ENCODE peak calls at places on chromosomes 11 and 22, in seven cellular contexts. One of them, this sample, is unnamed.

GRCh38 chr11:11476499-11476898 is 123.4 kb upstream of the CSNK2A3 start:
- DNase-seq in fibroblast of gingiva: no peak
- DNase-seq in T-helper 2 cell: no peak
- DNase-seq in KBM-7: no peak
- DNase-seq in stimulated activated CD4-positive, alpha-beta T cell treated with anti-CD3 and anti-CD28 coated beads, Interleukin-1b, Interleukin-23, amount 100 ng/mL, for 1 hour: no peak
- DNase-seq in NCI-H1105: no peak
- DNase-seq in skeletal muscle cell: no peak
- DNase-seq in this sample: no peak

GRCh38 chr11:72781313-72782080 is 12.3 kb downstream of the STARD10 start:
- DNase-seq in fibroblast of gingiva: no peak
- DNase-seq in T-helper 2 cell: peak; percentile 49
- DNase-seq in KBM-7: no peak
- DNase-seq in stimulated activated CD4-positive, alpha-beta T cell treated with anti-CD3 and anti-CD28 coated beads, Interleukin-1b, Interleukin-23, amount 100 ng/mL, for 1 hour: peak; percentile 29
- DNase-seq in NCI-H1105: peak; percentile 30
- DNase-seq in skeletal muscle cell: no peak
- DNase-seq in this sample: no peak

GRCh38 chr11:59196777-59197176 is 15.9 kb downstream of the MPEG1 start:
- DNase-seq in fibroblast of gingiva: no peak
- DNase-seq in T-helper 2 cell: no peak
- DNase-seq in KBM-7: no peak
- DNase-seq in stimulated activated CD4-positive, alpha-beta T cell treated with anti-CD3 and anti-CD28 coated beads, Interleukin-1b, Interleukin-23, amount 100 ng/mL, for 1 hour: no peak
- DNase-seq in NCI-H1105: no peak
- DNase-seq in skeletal muscle cell: no peak
- DNase-seq in this sample: no peak

GRCh38 chr11:33910261-33910959 is 18.5 kb upstream of the LMO2 start:
- DNase-seq in fibroblast of gingiva: no peak
- DNase-seq in T-helper 2 cell: no peak
- DNase-seq in KBM-7: no peak
- DNase-seq in stimulated activated CD4-positive, alpha-beta T cell treated with anti-CD3 and anti-CD28 coated beads, Interleukin-1b, Interleukin-23, amount 100 ng/mL, for 1 hour: no peak
- DNase-seq in NCI-H1105: no peak
- DNase-seq in skeletal muscle cell: no peak
- DNase-seq in this sample: no peak

GRCh38 chr11:21896216-21896615 is 296.7 kb upstream of the ANO5 start:
- DNase-seq in fibroblast of gingiva: no peak
- DNase-seq in T-helper 2 cell: no peak
- DNase-seq in KBM-7: no peak
- DNase-seq in stimulated activated CD4-positive, alpha-beta T cell treated with anti-CD3 and anti-CD28 coated beads, Interleukin-1b, Interleukin-23, amount 100 ng/mL, for 1 hour: no peak
- DNase-seq in NCI-H1105: peak; percentile 15
- DNase-seq in skeletal muscle cell: no peak
- DNase-seq in this sample: no peak

GRCh38 chr11:60915250-60915914 is 1.4 kb downstream of the TMEM109 start:
- DNase-seq in fibroblast of gingiva: peak; percentile 52
- DNase-seq in T-helper 2 cell: peak; percentile 93
- DNase-seq in KBM-7: peak; percentile 81
- DNase-seq in stimulated activated CD4-positive, alpha-beta T cell treated with anti-CD3 and anti-CD28 coated beads, Interleukin-1b, Interleukin-23, amount 100 ng/mL, for 1 hour: peak; percentile 45
- DNase-seq in NCI-H1105: no peak
- DNase-seq in skeletal muscle cell: peak; percentile 6
- DNase-seq in this sample: no peak

GRCh38 chr22:39664485-39665200 is 94.1 kb downstream of the CACNA1I start:
- DNase-seq in fibroblast of gingiva: no peak
- DNase-seq in T-helper 2 cell: no peak
- DNase-seq in KBM-7: no peak
- DNase-seq in stimulated activated CD4-positive, alpha-beta T cell treated with anti-CD3 and anti-CD28 coated beads, Interleukin-1b, Interleukin-23, amount 100 ng/mL, for 1 hour: peak; percentile 21
- DNase-seq in NCI-H1105: no peak
- DNase-seq in skeletal muscle cell: no peak
- DNase-seq in this sample: no peak

GRCh38 chr22:19986410-19987341 is 29.9 kb downstream of the ARVCF start:
- DNase-seq in fibroblast of gingiva: peak; percentile 54
- DNase-seq in T-helper 2 cell: peak; percentile 66
- DNase-seq in KBM-7: peak; percentile 73
- DNase-seq in stimulated activated CD4-positive, alpha-beta T cell treated with anti-CD3 and anti-CD28 coated beads, Interleukin-1b, Interleukin-23, amount 100 ng/mL, for 1 hour: peak; percentile 21
- DNase-seq in NCI-H1105: peak; percentile 62
- DNase-seq in skeletal muscle cell: no peak
- DNase-seq in this sample: peak; percentile 21

GRCh38 chr11:334264-335033 is 13.8 kb upstream of the IFITM3 start:
- DNase-seq in fibroblast of gingiva: no peak
- DNase-seq in T-helper 2 cell: no peak
- DNase-seq in KBM-7: no peak
- DNase-seq in stimulated activated CD4-positive, alpha-beta T cell treated with anti-CD3 and anti-CD28 coated beads, Interleukin-1b, Interleukin-23, amount 100 ng/mL, for 1 hour: no peak
- DNase-seq in NCI-H1105: no peak
- DNase-seq in skeletal muscle cell: peak; percentile 43
- DNase-seq in this sample: no peak

GRCh38 chr11:104538313-104538712 is 359.9 kb downstream of the CASP12 start:
- DNase-seq in fibroblast of gingiva: no peak
- DNase-seq in T-helper 2 cell: no peak
- DNase-seq in KBM-7: no peak
- DNase-seq in stimulated activated CD4-positive, alpha-beta T cell treated with anti-CD3 and anti-CD28 coated beads, Interleukin-1b, Interleukin-23, amount 100 ng/mL, for 1 hour: no peak
- DNase-seq in NCI-H1105: no peak
- DNase-seq in skeletal muscle cell: no peak
- DNase-seq in this sample: no peak

GRCh38 chr11:129249923-129250322 is 57.8 kb upstream of the ARHGAP32 start:
- DNase-seq in fibroblast of gingiva: no peak
- DNase-seq in T-helper 2 cell: no peak
- DNase-seq in KBM-7: no peak
- DNase-seq in stimulated activated CD4-positive, alpha-beta T cell treated with anti-CD3 and anti-CD28 coated beads, Interleukin-1b, Interleukin-23, amount 100 ng/mL, for 1 hour: no peak
- DNase-seq in NCI-H1105: no peak
- DNase-seq in skeletal muscle cell: no peak
- DNase-seq in this sample: no peak

GRCh38 chr11:70415642-70416395 is 17.5 kb downstream of the CTTN start:
- DNase-seq in fibroblast of gingiva: no peak
- DNase-seq in T-helper 2 cell: no peak
- DNase-seq in KBM-7: peak; percentile 42
- DNase-seq in stimulated activated CD4-positive, alpha-beta T cell treated with anti-CD3 and anti-CD28 coated beads, Interleukin-1b, Interleukin-23, amount 100 ng/mL, for 1 hour: no peak
- DNase-seq in NCI-H1105: no peak
- DNase-seq in skeletal muscle cell: no peak
- DNase-seq in this sample: no peak

GRCh38 chr22:48869161-48869560 is 958.5 kb downstream of the BRD1 start:
- DNase-seq in fibroblast of gingiva: no peak
- DNase-seq in T-helper 2 cell: no peak
- DNase-seq in KBM-7: no peak
- DNase-seq in stimulated activated CD4-positive, alpha-beta T cell treated with anti-CD3 and anti-CD28 coated beads, Interleukin-1b, Interleukin-23, amount 100 ng/mL, for 1 hour: no peak
- DNase-seq in NCI-H1105: no peak
- DNase-seq in skeletal muscle cell: no peak
- DNase-seq in this sample: no peak

GRCh38 chr22:45907378-45907777 is 69.6 kb downstream of the WNT7B start:
- DNase-seq in fibroblast of gingiva: no peak
- DNase-seq in T-helper 2 cell: no peak
- DNase-seq in KBM-7: no peak
- DNase-seq in stimulated activated CD4-positive, alpha-beta T cell treated with anti-CD3 and anti-CD28 coated beads, Interleukin-1b, Interleukin-23, amount 100 ng/mL, for 1 hour: no peak
- DNase-seq in NCI-H1105: no peak
- DNase-seq in skeletal muscle cell: no peak
- DNase-seq in this sample: no peak

GRCh38 chr11:114122668-114123067 is 63.2 kb downstream of the ZBTB16 start:
- DNase-seq in fibroblast of gingiva: no peak
- DNase-seq in T-helper 2 cell: no peak
- DNase-seq in KBM-7: no peak
- DNase-seq in stimulated activated CD4-positive, alpha-beta T cell treated with anti-CD3 and anti-CD28 coated beads, Interleukin-1b, Interleukin-23, amount 100 ng/mL, for 1 hour: no peak
- DNase-seq in NCI-H1105: no peak
- DNase-seq in skeletal muscle cell: no peak
- DNase-seq in this sample: no peak

GRCh38 chr11:11973361-11973800 is 35.0 kb downstream of the DKK3 start:
- DNase-seq in fibroblast of gingiva: peak; percentile 80
- DNase-seq in T-helper 2 cell: no peak
- DNase-seq in KBM-7: no peak
- DNase-seq in stimulated activated CD4-positive, alpha-beta T cell treated with anti-CD3 and anti-CD28 coated beads, Interleukin-1b, Interleukin-23, amount 100 ng/mL, for 1 hour: no peak
- DNase-seq in NCI-H1105: no peak
- DNase-seq in skeletal muscle cell: no peak
- DNase-seq in this sample: no peak

GRCh38 chr11:28835790-28836189 is 727.6 kb downstream of the METTL15 start:
- DNase-seq in fibroblast of gingiva: peak; percentile 34
- DNase-seq in T-helper 2 cell: no peak
- DNase-seq in KBM-7: no peak
- DNase-seq in stimulated activated CD4-positive, alpha-beta T cell treated with anti-CD3 and anti-CD28 coated beads, Interleukin-1b, Interleukin-23, amount 100 ng/mL, for 1 hour: no peak
- DNase-seq in NCI-H1105: no peak
- DNase-seq in skeletal muscle cell: no peak
- DNase-seq in this sample: no peak

GRCh38 chr11:8233691-8234424 is 29.8 kb downstream of the LMO1 start:
- DNase-seq in fibroblast of gingiva: no peak
- DNase-seq in T-helper 2 cell: no peak
- DNase-seq in KBM-7: no peak
- DNase-seq in stimulated activated CD4-positive, alpha-beta T cell treated with anti-CD3 and anti-CD28 coated beads, Interleukin-1b, Interleukin-23, amount 100 ng/mL, for 1 hour: no peak
- DNase-seq in NCI-H1105: no peak
- DNase-seq in skeletal muscle cell: no peak
- DNase-seq in this sample: no peak

GRCh38 chr11:95849087-95849825 is 59.0 kb downstream of the CEP57 start:
- DNase-seq in fibroblast of gingiva: peak; percentile 58
- DNase-seq in T-helper 2 cell: peak; percentile 25
- DNase-seq in KBM-7: peak; percentile 43
- DNase-seq in stimulated activated CD4-positive, alpha-beta T cell treated with anti-CD3 and anti-CD28 coated beads, Interleukin-1b, Interleukin-23, amount 100 ng/mL, for 1 hour: no peak
- DNase-seq in NCI-H1105: no peak
- DNase-seq in skeletal muscle cell: peak; percentile 55
- DNase-seq in this sample: no peak

GRCh38 chr22:33579448-33580093 is 340.7 kb downstream of the LARGE1 start:
- DNase-seq in fibroblast of gingiva: peak; percentile 5
- DNase-seq in T-helper 2 cell: peak; percentile 64
- DNase-seq in KBM-7: peak; percentile 46
- DNase-seq in stimulated activated CD4-positive, alpha-beta T cell treated with anti-CD3 and anti-CD28 coated beads, Interleukin-1b, Interleukin-23, amount 100 ng/mL, for 1 hour: no peak
- DNase-seq in NCI-H1105: peak; percentile 13
- DNase-seq in skeletal muscle cell: no peak
- DNase-seq in this sample: no peak

GRCh38 chr22:36220457-36220921 is 18.8 kb downstream of the APOL2 start:
- DNase-seq in fibroblast of gingiva: peak; percentile 14
- DNase-seq in T-helper 2 cell: no peak
- DNase-seq in KBM-7: no peak
- DNase-seq in stimulated activated CD4-positive, alpha-beta T cell treated with anti-CD3 and anti-CD28 coated beads, Interleukin-1b, Interleukin-23, amount 100 ng/mL, for 1 hour: no peak
- DNase-seq in NCI-H1105: no peak
- DNase-seq in skeletal muscle cell: no peak
- DNase-seq in this sample: no peak

GRCh38 chr11:103326070-103326794 is 217.0 kb downstream of the DYNC2H1 start:
- DNase-seq in fibroblast of gingiva: peak; percentile 80
- DNase-seq in T-helper 2 cell: peak; percentile 75
- DNase-seq in KBM-7: peak; percentile 86
- DNase-seq in stimulated activated CD4-positive, alpha-beta T cell treated with anti-CD3 and anti-CD28 coated beads, Interleukin-1b, Interleukin-23, amount 100 ng/mL, for 1 hour: no peak
- DNase-seq in NCI-H1105: peak; percentile 18
- DNase-seq in skeletal muscle cell: peak; percentile 23
- DNase-seq in this sample: peak; percentile 45

GRCh38 chr11:130634981-130635473 is 186.6 kb downstream of the ADAMTS15 start:
- DNase-seq in fibroblast of gingiva: peak; percentile 56
- DNase-seq in T-helper 2 cell: peak; percentile 64
- DNase-seq in KBM-7: no peak
- DNase-seq in stimulated activated CD4-positive, alpha-beta T cell treated with anti-CD3 and anti-CD28 coated beads, Interleukin-1b, Interleukin-23, amount 100 ng/mL, for 1 hour: no peak
- DNase-seq in NCI-H1105: no peak
- DNase-seq in skeletal muscle cell: peak; percentile 47
- DNase-seq in this sample: no peak

GRCh38 chr11:69154211-69154913 is 1.4 kb upstream of the SMIM38 start:
- DNase-seq in fibroblast of gingiva: no peak
- DNase-seq in T-helper 2 cell: no peak
- DNase-seq in KBM-7: no peak
- DNase-seq in stimulated activated CD4-positive, alpha-beta T cell treated with anti-CD3 and anti-CD28 coated beads, Interleukin-1b, Interleukin-23, amount 100 ng/mL, for 1 hour: no peak
- DNase-seq in NCI-H1105: no peak
- DNase-seq in skeletal muscle cell: no peak
- DNase-seq in this sample: no peak

GRCh38 chr11:96265236-96265737 is 77.7 kb downstream of the MAML2 start:
- DNase-seq in fibroblast of gingiva: no peak
- DNase-seq in T-helper 2 cell: no peak
- DNase-seq in KBM-7: no peak
- DNase-seq in stimulated activated CD4-positive, alpha-beta T cell treated with anti-CD3 and anti-CD28 coated beads, Interleukin-1b, Interleukin-23, amount 100 ng/mL, for 1 hour: no peak
- DNase-seq in NCI-H1105: no peak
- DNase-seq in skeletal muscle cell: no peak
- DNase-seq in this sample: no peak

GRCh38 chr22:37676691-37677627 is 1.5 kb downstream of the LGALS1 start:
- DNase-seq in fibroblast of gingiva: peak; percentile 98
- DNase-seq in T-helper 2 cell: peak; percentile 94
- DNase-seq in KBM-7: peak; percentile 96
- DNase-seq in stimulated activated CD4-positive, alpha-beta T cell treated with anti-CD3 and anti-CD28 coated beads, Interleukin-1b, Interleukin-23, amount 100 ng/mL, for 1 hour: peak; percentile 89
- DNase-seq in NCI-H1105: no peak
- DNase-seq in skeletal muscle cell: peak; percentile 92
- DNase-seq in this sample: peak; percentile 96

GRCh38 chr22:20610243-20610686 is 102.9 kb downstream of the MED15 start:
- DNase-seq in fibroblast of gingiva: no peak
- DNase-seq in T-helper 2 cell: no peak
- DNase-seq in KBM-7: no peak
- DNase-seq in stimulated activated CD4-positive, alpha-beta T cell treated with anti-CD3 and anti-CD28 coated beads, Interleukin-1b, Interleukin-23, amount 100 ng/mL, for 1 hour: no peak
- DNase-seq in NCI-H1105: no peak
- DNase-seq in skeletal muscle cell: no peak
- DNase-seq in this sample: no peak

GRCh38 chr22:35380537-35381423 is at the start of gene HMOX1:
- DNase-seq in fibroblast of gingiva: peak; percentile 98
- DNase-seq in T-helper 2 cell: peak; percentile 77
- DNase-seq in KBM-7: peak; percentile 70
- DNase-seq in stimulated activated CD4-positive, alpha-beta T cell treated with anti-CD3 and anti-CD28 coated beads, Interleukin-1b, Interleukin-23, amount 100 ng/mL, for 1 hour: no peak
- DNase-seq in NCI-H1105: peak; percentile 42
- DNase-seq in skeletal muscle cell: peak; percentile 79
- DNase-seq in this sample: peak; percentile 76

GRCh38 chr11:82978422-82979099 is 77.0 kb downstream of the DDIAS start:
- DNase-seq in fibroblast of gingiva: peak; percentile 59
- DNase-seq in T-helper 2 cell: peak; percentile 68
- DNase-seq in KBM-7: no peak
- DNase-seq in stimulated activated CD4-positive, alpha-beta T cell treated with anti-CD3 and anti-CD28 coated beads, Interleukin-1b, Interleukin-23, amount 100 ng/mL, for 1 hour: no peak
- DNase-seq in NCI-H1105: no peak
- DNase-seq in skeletal muscle cell: peak; percentile 60
- DNase-seq in this sample: peak; percentile 32

GRCh38 chr11:133732109-133732508 is 113.2 kb downstream of the SPATA19 start:
- DNase-seq in fibroblast of gingiva: no peak
- DNase-seq in T-helper 2 cell: no peak
- DNase-seq in KBM-7: no peak
- DNase-seq in stimulated activated CD4-positive, alpha-beta T cell treated with anti-CD3 and anti-CD28 coated beads, Interleukin-1b, Interleukin-23, amount 100 ng/mL, for 1 hour: no peak
- DNase-seq in NCI-H1105: no peak
- DNase-seq in skeletal muscle cell: no peak
- DNase-seq in this sample: no peak

GRCh38 chr22:20239951-20240773 is 28.0 kb downstream of the RTN4R start:
- DNase-seq in fibroblast of gingiva: no peak
- DNase-seq in T-helper 2 cell: no peak
- DNase-seq in KBM-7: peak; percentile 51
- DNase-seq in stimulated activated CD4-positive, alpha-beta T cell treated with anti-CD3 and anti-CD28 coated beads, Interleukin-1b, Interleukin-23, amount 100 ng/mL, for 1 hour: no peak
- DNase-seq in NCI-H1105: no peak
- DNase-seq in skeletal muscle cell: no peak
- DNase-seq in this sample: no peak

GRCh38 chr22:35972559-35972958 is 56.1 kb downstream of the RBFOX2 start:
- DNase-seq in fibroblast of gingiva: no peak
- DNase-seq in T-helper 2 cell: no peak
- DNase-seq in KBM-7: peak; percentile 44
- DNase-seq in stimulated activated CD4-positive, alpha-beta T cell treated with anti-CD3 and anti-CD28 coated beads, Interleukin-1b, Interleukin-23, amount 100 ng/mL, for 1 hour: no peak
- DNase-seq in NCI-H1105: no peak
- DNase-seq in skeletal muscle cell: no peak
- DNase-seq in this sample: no peak

GRCh38 chr11:38971141-38971540 is 2373.1 kb upstream of the RAG2 start:
- DNase-seq in fibroblast of gingiva: no peak
- DNase-seq in T-helper 2 cell: no peak
- DNase-seq in KBM-7: no peak
- DNase-seq in stimulated activated CD4-positive, alpha-beta T cell treated with anti-CD3 and anti-CD28 coated beads, Interleukin-1b, Interleukin-23, amount 100 ng/mL, for 1 hour: no peak
- DNase-seq in NCI-H1105: no peak
- DNase-seq in skeletal muscle cell: no peak
- DNase-seq in this sample: no peak

GRCh38 chr11:2862950-2863618 is 22.5 kb downstream of the CDKN1C start:
- DNase-seq in fibroblast of gingiva: no peak
- DNase-seq in T-helper 2 cell: no peak
- DNase-seq in KBM-7: no peak
- DNase-seq in stimulated activated CD4-positive, alpha-beta T cell treated with anti-CD3 and anti-CD28 coated beads, Interleukin-1b, Interleukin-23, amount 100 ng/mL, for 1 hour: no peak
- DNase-seq in NCI-H1105: no peak
- DNase-seq in skeletal muscle cell: no peak
- DNase-seq in this sample: no peak

GRCh38 chr22:30640839-30641430 is 5.4 kb downstream of the SLC35E4 start:
- DNase-seq in fibroblast of gingiva: no peak
- DNase-seq in T-helper 2 cell: no peak
- DNase-seq in KBM-7: no peak
- DNase-seq in stimulated activated CD4-positive, alpha-beta T cell treated with anti-CD3 and anti-CD28 coated beads, Interleukin-1b, Interleukin-23, amount 100 ng/mL, for 1 hour: no peak
- DNase-seq in NCI-H1105: no peak
- DNase-seq in skeletal muscle cell: no peak
- DNase-seq in this sample: no peak

GRCh38 chr22:30605449-30606110 is 1.4 kb upstream of the TCN2 start:
- DNase-seq in fibroblast of gingiva: peak; percentile 36
- DNase-seq in T-helper 2 cell: peak; percentile 48
- DNase-seq in KBM-7: peak; percentile 67
- DNase-seq in stimulated activated CD4-positive, alpha-beta T cell treated with anti-CD3 and anti-CD28 coated beads, Interleukin-1b, Interleukin-23, amount 100 ng/mL, for 1 hour: peak; percentile 24
- DNase-seq in NCI-H1105: peak; percentile 3
- DNase-seq in skeletal muscle cell: no peak
- DNase-seq in this sample: no peak

GRCh38 chr11:60974726-60975125 is 3.2 kb downstream of the CD6 start:
- DNase-seq in fibroblast of gingiva: no peak
- DNase-seq in T-helper 2 cell: peak; percentile 66
- DNase-seq in KBM-7: no peak
- DNase-seq in stimulated activated CD4-positive, alpha-beta T cell treated with anti-CD3 and anti-CD28 coated beads, Interleukin-1b, Interleukin-23, amount 100 ng/mL, for 1 hour: no peak
- DNase-seq in NCI-H1105: no peak
- DNase-seq in skeletal muscle cell: no peak
- DNase-seq in this sample: no peak

GRCh38 chr11:101686514-101686913 is 102.7 kb upstream of the TRPC6 start:
- DNase-seq in fibroblast of gingiva: peak; percentile 57
- DNase-seq in T-helper 2 cell: no peak
- DNase-seq in KBM-7: no peak
- DNase-seq in stimulated activated CD4-positive, alpha-beta T cell treated with anti-CD3 and anti-CD28 coated beads, Interleukin-1b, Interleukin-23, amount 100 ng/mL, for 1 hour: no peak
- DNase-seq in NCI-H1105: no peak
- DNase-seq in skeletal muscle cell: peak; percentile 78
- DNase-seq in this sample: no peak